ENCODE peak calls at places on chromosomes 12 and 14, in five cellular contexts. D is OCI-LY7, H is GM23248, Q is IMR-90, K is A549. I is an unnamed sample.

GRCh38 chr12:124830306-124830705 is 33.4 kb downstream of the SCARB1 start:
- DNase-seq in H (no peak), K (no peak), Q (no peak), D (no peak), I (no peak)

GRCh38 chr14:54935958-54936357 is 33.3 kb upstream of the GCH1 start:
- DNase-seq in D (no peak), K (no peak), H (peak; percentile 14), Q (peak; percentile 38), I (no peak)

GRCh38 chr12:39401459-39401858 is 41.5 kb downstream of the KIF21A start:
- DNase-seq in K (no peak), Q (no peak), H (peak; percentile 40), D (no peak), I (no peak)

GRCh38 chr14:63454863-63455622 is 88.1 kb downstream of the PPP2R5E start:
- DNase-seq in Q (peak; percentile 54), K (no peak), H (peak; percentile 49), D (no peak), I (peak; percentile 66)

GRCh38 chr14:97602438-97603117 is 805.4 kb downstream of the VRK1 start:
- DNase-seq in H (no peak), Q (no peak), K (no peak), D (no peak), I (no peak)

GRCh38 chr12:13142747-13143146 is 39.3 kb upstream of the GSG1 start:
- DNase-seq in K (no peak), D (no peak), Q (no peak), H (no peak), I (no peak)

GRCh38 chr14:92400579-92401444 is 77.8 kb downstream of the SLC24A4 start:
- DNase-seq in D (peak; percentile 61), H (no peak), K (no peak), Q (peak; percentile 13), I (peak; percentile 70)

GRCh38 chr14:75344396-75344795 is 65.8 kb downstream of the FOS start:
- DNase-seq in H (peak; percentile 33), Q (no peak), D (no peak), K (no peak), I (no peak)

GRCh38 chr14:104715871-104716270 is 8.2 kb upstream of the ADSS1 start:
- DNase-seq in Q (no peak), K (no peak), H (no peak), D (no peak), I (no peak)

GRCh38 chr12:103688659-103689058 is 101.6 kb downstream of the STAB2 start:
- DNase-seq in Q (no peak), D (no peak), H (no peak), K (no peak), I (no peak)

GRCh38 chr14:36363704-36364103 is 43.3 kb upstream of the MBIP start:
- DNase-seq in H (peak; percentile 8), D (no peak), Q (no peak), K (no peak), I (no peak)

GRCh38 chr12:123404581-123404980 is 20.6 kb downstream of the KMT5A start:
- DNase-seq in K (no peak), H (no peak), Q (no peak), D (no peak), I (no peak)

GRCh38 chr12:84161296-84161695 is 751.3 kb downstream of the SLC6A15 start:
- DNase-seq in Q (no peak), D (no peak), H (no peak), K (no peak), I (no peak)
- H3K27ac ChIP-seq in Q (no peak overlapping the region), D (no peak overlapping the region), H (no peak overlapping the region), K (no peak overlapping the region), I (no peak overlapping the region)

GRCh38 chr14:103356151-103356766 is 22.2 kb downstream of the EIF5 start:
- DNase-seq in H (no peak), Q (no peak), K (no peak), D (no peak), I (no peak)

GRCh38 chr14:103362780-103363179 is 22.4 kb upstream of the MARK3 start:
- DNase-seq in Q (no peak), K (no peak), H (peak; percentile 35), D (peak; percentile 29), I (no peak)

GRCh38 chr14:103366741-103367140 is 18.5 kb upstream of the MARK3 start:
- DNase-seq in Q (no peak), D (no peak), K (no peak), H (no peak), I (no peak)

GRCh38 chr14:103360548-103360947 is 24.7 kb upstream of the MARK3 start:
- DNase-seq in H (no peak), K (no peak), D (no peak), Q (no peak), I (no peak)

GRCh38 chr14:103361868-103362267 is 23.3 kb upstream of the MARK3 start:
- DNase-seq in K (peak; percentile 54), H (peak; percentile 96), D (no peak), Q (peak; percentile 99), I (no peak)
- H3K4me2 ChIP-seq in K (peak overlapping the region; percentile 22), H (peak overlapping the region; percentile 60), D (no peak overlapping the region), Q (peak overlapping the region; percentile 56), I (no peak overlapping the region)

DNA sequence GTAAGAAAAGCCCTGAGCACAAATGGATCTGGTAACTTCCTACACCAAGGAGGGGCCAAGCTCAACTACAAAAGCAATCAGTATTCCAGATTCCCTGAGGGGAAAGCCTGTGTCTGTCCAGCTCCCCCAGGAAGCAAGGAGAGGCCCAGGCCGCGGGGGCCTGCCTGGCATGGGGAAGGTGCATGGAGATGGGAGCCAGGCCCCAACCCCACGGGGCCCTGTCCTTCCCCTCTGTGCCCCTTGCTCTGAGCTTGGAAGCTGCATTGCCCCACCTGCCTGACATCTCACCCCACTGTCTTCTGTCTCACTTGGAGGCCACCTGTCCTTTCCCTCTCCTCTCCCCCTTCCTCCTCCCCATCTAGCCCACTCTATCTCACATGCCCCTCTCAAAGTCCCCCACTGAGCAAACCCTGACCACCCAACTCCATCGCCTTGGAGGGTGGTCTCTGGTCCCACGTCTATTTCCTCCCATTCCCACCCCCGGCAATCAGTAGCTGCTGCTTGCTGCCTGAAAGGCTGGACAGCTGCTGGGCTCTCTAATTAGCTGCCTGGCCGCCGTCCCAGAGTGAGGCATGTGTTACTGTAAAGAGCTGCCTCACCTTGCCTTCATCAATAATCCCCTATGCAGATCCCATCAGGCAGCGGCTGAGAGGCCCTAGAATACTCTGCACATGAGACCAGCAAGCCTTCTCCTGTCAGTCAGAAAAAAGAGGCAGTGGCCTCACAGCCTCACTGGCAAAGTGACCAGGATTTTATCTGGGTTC is 3.4 kb upstream of the TMEM229B start:
- DNase-seq in H (peak; percentile 27), Q (no peak), D (no peak), K (no peak), I (no peak)
- H3K27ac ChIP-seq in H (no peak overlapping the region), Q (no peak overlapping the region), D (peak overlapping the region; percentile 72), K (no peak overlapping the region), I (peak overlapping the region; percentile 95)

GRCh38 chr14:86787782-86788181 is 1205.2 kb downstream of the GALC start:
- DNase-seq in D (peak; percentile 23), H (no peak), Q (peak; percentile 65), K (no peak), I (no peak)
- H3K4me2 ChIP-seq in D (no peak overlapping the region), H (no peak overlapping the region), Q (peak overlapping the region; percentile 3), K (no peak overlapping the region), I (no peak overlapping the region)

GRCh38 chr14:90545431-90545830 is 148.6 kb downstream of the CALM1 start:
- DNase-seq in D (no peak), K (no peak), H (no peak), Q (no peak), I (no peak)

GRCh38 chr14:90545966-90546751 is 149.3 kb downstream of the CALM1 start:
- DNase-seq in Q (no peak), D (no peak), H (peak; percentile 9), K (no peak), I (no peak)

GRCh38 chr14:90543876-90544275 is 147.0 kb downstream of the CALM1 start:
- DNase-seq in K (no peak), H (no peak), Q (no peak), D (no peak), I (no peak)

GRCh38 chr14:90544971-90545370 is 148.1 kb downstream of the CALM1 start:
- DNase-seq in K (no peak), D (no peak), Q (no peak), H (no peak), I (no peak)

GRCh38 chr14:90544566-90544965 is 147.7 kb downstream of the CALM1 start:
- DNase-seq in D (no peak), K (no peak), H (no peak), Q (no peak), I (no peak)
- H3K27ac ChIP-seq in D (no peak overlapping the region), K (no peak overlapping the region), H (no peak overlapping the region), Q (no peak overlapping the region), I (no peak overlapping the region)

DNA sequence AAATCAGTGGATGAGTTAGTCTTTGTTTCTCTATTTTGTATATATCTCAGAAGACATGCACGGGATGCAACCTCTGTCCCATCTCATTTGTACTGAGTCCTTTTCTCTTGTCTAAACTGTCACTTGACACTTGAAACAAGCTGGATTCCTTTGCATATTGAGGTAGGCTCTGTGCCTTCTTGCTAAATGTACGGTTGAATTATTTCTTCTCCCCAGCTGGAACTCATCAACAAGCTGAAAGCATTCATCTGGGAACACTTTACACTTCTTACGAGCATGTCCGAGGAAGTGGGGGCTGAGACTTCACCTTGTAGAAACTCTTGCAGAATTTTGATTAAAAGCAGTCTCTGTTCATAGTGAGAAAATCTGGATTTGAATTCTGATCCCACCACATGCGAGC is 119.6 kb downstream of the VEZT start:
- DNase-seq in D (no peak), Q (peak; percentile 12), K (no peak), H (peak; percentile 42), I (peak; percentile 89)
- H3K4me2 ChIP-seq in D (peak overlapping the region; percentile 81), Q (no peak overlapping the region), K (no peak overlapping the region), H (peak overlapping the region; percentile 21), I (peak overlapping the region; percentile 68)

DNA sequence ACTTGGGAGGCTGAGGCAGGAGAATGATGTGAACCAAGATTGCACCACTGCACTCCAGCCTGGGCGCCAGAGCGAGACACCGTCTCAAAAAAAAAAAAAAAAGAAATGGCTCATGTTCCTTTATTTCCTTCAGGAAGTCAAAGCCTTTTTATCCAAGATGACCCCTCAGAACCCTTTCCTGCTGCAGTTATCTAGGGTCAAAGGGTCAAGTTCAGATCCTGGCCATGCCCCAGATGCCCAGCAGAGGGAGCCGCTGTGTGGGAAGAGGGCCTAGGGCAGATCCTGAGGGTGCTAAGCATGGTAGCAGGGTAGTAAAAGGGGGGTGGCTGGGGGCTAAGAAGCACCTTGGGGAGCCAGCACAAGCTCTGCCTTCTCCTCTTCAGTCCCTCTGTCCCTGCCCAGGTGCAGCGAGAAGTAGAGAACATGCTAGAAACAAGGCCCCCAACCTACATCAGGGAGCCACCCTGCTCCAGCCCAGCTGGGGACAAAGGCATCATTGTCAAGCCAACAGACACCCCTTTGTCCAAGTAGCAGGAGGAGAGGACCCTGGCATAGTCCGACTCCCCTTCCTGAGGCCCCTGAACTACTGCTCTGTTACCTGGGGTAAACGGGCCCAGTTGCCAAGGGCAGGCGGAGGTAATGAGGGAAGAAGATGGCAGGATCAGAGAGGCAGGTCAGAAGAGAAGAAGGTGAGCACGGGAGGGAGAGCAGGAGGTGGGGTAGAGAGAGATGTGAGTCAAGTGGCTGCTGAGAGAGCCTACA is 6.5 kb downstream of the NFE2 start:
- DNase-seq in D (peak; percentile 58), K (peak; percentile 83), Q (no peak), H (peak; percentile 51), I (peak; percentile 83)
- H3K27ac ChIP-seq in D (no peak overlapping the region), K (no peak overlapping the region), Q (no peak overlapping the region), H (no peak overlapping the region), I (no peak overlapping the region)

DNA sequence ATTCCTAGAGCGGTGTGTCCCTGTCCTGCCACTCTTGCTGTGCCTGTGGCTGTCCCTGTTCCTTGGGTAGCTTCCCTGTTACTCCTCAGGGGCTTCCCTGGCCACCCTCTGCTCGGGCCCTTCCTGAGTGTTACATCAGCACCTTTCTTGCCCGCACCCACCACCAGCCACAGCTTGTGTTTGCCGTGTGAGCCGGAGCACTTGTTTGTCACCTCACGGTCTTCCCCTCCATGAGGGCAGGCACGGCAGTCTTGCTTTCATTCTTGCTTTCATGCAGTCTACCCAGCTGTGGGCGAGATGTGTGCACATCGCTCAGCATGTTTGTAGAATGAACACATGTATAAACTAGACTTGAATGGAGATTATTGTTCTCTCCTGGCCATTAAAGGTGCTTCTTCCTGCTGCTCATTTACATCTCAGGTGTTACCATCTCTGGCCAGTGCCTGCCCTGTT is 42.0 kb downstream of the TRAF3 start:
- DNase-seq in D (no peak), H (no peak), K (no peak), Q (no peak), I (peak; percentile 71)
- H3K4me2 ChIP-seq in D (peak overlapping the region; percentile 18), H (no peak overlapping the region), K (peak overlapping the region; percentile 6), Q (no peak overlapping the region), I (peak overlapping the region; percentile 78)

I was measured in Karpas-422.